ENCODE peak calls at places on chromosomes 16 and 17, in seven cellular contexts. B is breast epithelium; F is heart right ventricle; D is tibial nerve; C is stimulated activated CD8-positive, alpha-beta memory T cell treated with anti-CD3 and anti-CD28 coated beads, Interleukin-15, amount 100 ng/mL, for 1 hour; Y is H54; I is COR-L47. S is an unnamed sample.

GRCh38 chr16:17512636-17513220 is 42.0 kb upstream of the XYLT1 start:
- DNase-seq in I (no peak), Y (no peak), B (no peak), F (no peak), D (no peak), C (no peak), S (no peak)

GRCh38 chr17:7626307-7626706 is 1.3 kb downstream of the SAT2 start:
- DNase-seq in C (no peak), F (no peak), Y (no peak), I (no peak), B (no peak), D (no peak), S (no peak)

GRCh38 chr16:55349867-55350266 is 25.9 kb downstream of the IRX6 start:
- DNase-seq in I (no peak), Y (no peak), B (no peak), D (no peak), F (no peak), C (no peak), S (no peak)

GRCh38 chr16:14427371-14427948 is 202.6 kb downstream of the PARN start:
- DNase-seq in Y (peak; percentile 55), F (no peak), D (no peak), B (no peak), I (no peak), C (no peak), S (no peak)

GRCh38 chr16:65546353-65546791 is 424.5 kb upstream of the CDH11 start:
- DNase-seq in F (no peak), C (no peak), D (no peak), B (no peak), I (no peak), Y (no peak), S (no peak)

GRCh38 chr16:11095935-11096334 is 151.6 kb downstream of the CLEC16A start:
- DNase-seq in D (no peak), B (no peak), Y (no peak), F (no peak), I (no peak), C (no peak), S (no peak)

GRCh38 chr17:44132275-44132821 is 8.9 kb upstream of the HDAC5 start:
- DNase-seq in B (no peak), Y (no peak), D (no peak), C (no peak), F (no peak), I (no peak), S (no peak)

GRCh38 chr17:48724241-48725004 is 1.4 kb downstream of the PRAC2 start:
- DNase-seq in D (peak; percentile 87), B (peak; percentile 88), Y (peak; percentile 73), F (peak; percentile 85), C (peak; percentile 68), I (peak; percentile 72), S (peak; percentile 61)

GRCh38 chr16:88569985-88570690 is at the start of gene ZC3H18:
- DNase-seq in Y (peak; percentile 99), I (peak; percentile 94), B (peak; percentile 95), C (peak; percentile 97), D (peak; percentile 95), F (peak; percentile 98), S (peak; percentile 94)

GRCh38 chr16:85491798-85492616 is 121.1 kb upstream of the GSE1 start:
- DNase-seq in B (peak; percentile 93), F (peak; percentile 78), D (no peak), C (no peak), I (no peak), Y (no peak), S (no peak)

GRCh38 chr17:27816946-27817345 is 16.6 kb upstream of the NOS2 start:
- DNase-seq in D (no peak), B (no peak), F (no peak), C (no peak), I (no peak), Y (no peak), S (no peak)

GRCh38 chr16:68251812-68252211 is 6.6 kb downstream of the PLA2G15 start:
- DNase-seq in C (no peak), B (no peak), I (no peak), F (no peak), Y (no peak), D (no peak), S (no peak)

GRCh38 chr17:76492989-76493501 is 8.2 kb downstream of the RHBDF2 start:
- DNase-seq in D (peak; percentile 47), C (no peak), B (no peak), F (peak; percentile 62), Y (peak; percentile 83), I (peak; percentile 58), S (peak; percentile 77)

GRCh38 chr16:2838928-2839327 is 8.8 kb downstream of the ZG16B start:
- DNase-seq in I (peak; percentile 56), C (no peak), Y (peak; percentile 75), B (no peak), D (no peak), F (peak; percentile 56), S (no peak)

GRCh38 chr17:3012926-3013581 is 50.4 kb downstream of the OR1D5 start:
- DNase-seq in F (peak; percentile 53), B (peak; percentile 67), I (no peak), D (peak; percentile 58), Y (peak; percentile 59), C (peak; percentile 32), S (peak; percentile 47)

GRCh38 chr16:10964891-10965326 is 20.5 kb downstream of the CLEC16A start:
- DNase-seq in D (no peak), B (no peak), C (peak; percentile 22), I (no peak), F (no peak), Y (no peak), S (peak; percentile 65)

GRCh38 chr16:69812213-69813014 is 50.3 kb downstream of the WWP2 start:
- DNase-seq in I (no peak), C (no peak), F (no peak), Y (no peak), D (no peak), B (no peak), S (no peak)

GRCh38 chr16:75398333-75398732 is 35.0 kb downstream of the CFDP1 start:
- DNase-seq in D (no peak), I (no peak), B (no peak), F (no peak), Y (no peak), C (no peak), S (no peak)

GRCh38 chr16:48123104-48123788 is 32.5 kb downstream of the ABCC12 start:
- DNase-seq in D (no peak), B (no peak), Y (peak; percentile 89), I (no peak), F (no peak), C (no peak), S (no peak)